ENCODE peak calls at places on chromosomes 16 and 17, in ten cellular contexts. V is CD4-positive, alpha-beta memory T cell; U is GM12878; M is effector memory CD4-positive, alpha-beta T cell; I is IMR-90; H is ascending aorta; Q is cardiac muscle cell; F is heart right ventricle; C is HCT116; A is small intestine. E is an unnamed sample.

GRCh38 chr17:66829386-66829864 is 5.5 kb upstream of the CACNG5 start:
- DNase-seq in A (peak; percentile 20), I (peak; percentile 73), F (peak; percentile 35), Q (peak; percentile 89), C (no peak), V (no peak), H (no peak), U (no peak), M (no peak), E (peak; percentile 16)

GRCh38 chr17:61551255-61551742 is 39.7 kb downstream of the NACA2 start:
- DNase-seq in U (no peak), H (no peak), I (peak; percentile 67), Q (peak; percentile 42), A (peak; percentile 27), M (no peak), F (no peak), C (peak; percentile 59), V (no peak), E (no peak)

GRCh38 chr16:4272114-4272954 is 489 bp downstream of the TFAP4 start:
- DNase-seq in M (no peak), H (peak; percentile 73), I (no peak), Q (peak; percentile 86), F (peak; percentile 66), U (no peak), V (no peak), A (peak; percentile 39), C (no peak), E (no peak)

GRCh38 chr16:89925596-89926079 is 2.5 kb downstream of the TUBB3 start:
- DNase-seq in I (no peak), M (no peak), V (no peak), Q (no peak), U (no peak), C (no peak), F (no peak), H (no peak), A (no peak), E (no peak)

GRCh38 chr17:61726977-61727376 is 136.0 kb upstream of the NACA2 start:
- DNase-seq in H (no peak), U (no peak), A (no peak), Q (no peak), V (no peak), F (no peak), C (no peak), I (no peak), M (no peak), E (no peak)

GRCh38 chr16:89300311-89300975 is 82.9 kb downstream of the ZNF778 start:
- DNase-seq in V (no peak), C (no peak), I (peak; percentile 65), U (no peak), A (peak; percentile 77), F (no peak), H (peak; percentile 83), M (no peak), Q (no peak), E (peak; percentile 27)

GRCh38 chr17:19361326-19361725 is 1.2 kb downstream of the B9D1 start:
- DNase-seq in U (no peak), I (no peak), A (no peak), V (no peak), M (no peak), C (no peak), Q (no peak), H (no peak), F (no peak), E (no peak)

GRCh38 chr17:48541574-48542113 is 3.3 kb downstream of the HOXB2 start:
- DNase-seq in M (peak; percentile 16), H (peak; percentile 85), V (no peak), F (peak; percentile 45), Q (peak; percentile 65), C (no peak), U (no peak), A (no peak), I (peak; percentile 69), E (no peak)

GRCh38 chr17:65064452-65065019 is 8.0 kb upstream of the GNA13 start:
- DNase-seq in A (no peak), M (no peak), C (no peak), F (no peak), I (peak; percentile 88), Q (no peak), V (no peak), U (no peak), H (no peak), E (peak; percentile 61)

GRCh38 chr17:72421128-72422092 is 300.6 kb downstream of the SOX9 start:
- DNase-seq in M (no peak), F (no peak), U (peak; percentile 94), C (peak; percentile 99), A (peak; percentile 96), Q (no peak), H (no peak), V (no peak), I (peak; percentile 98), E (peak; percentile 85)

GRCh38 chr17:8489841-8490240 is 54.2 kb downstream of the NDEL1 start:
- DNase-seq in I (peak; percentile 37), M (no peak), U (no peak), H (no peak), V (no peak), F (no peak), Q (no peak), C (no peak), A (no peak), E (no peak)

GRCh38 chr17:43547189-43547550 is 1.0 kb upstream of the ETV4 start:
- DNase-seq in F (no peak), H (no peak), A (no peak), I (no peak), U (no peak), M (no peak), Q (no peak), C (no peak), V (no peak), E (no peak)
- H3K4me3 ChIP-seq in F (no peak overlapping the region), H (no peak overlapping the region), A (no peak overlapping the region), I (no peak overlapping the region), U (no peak overlapping the region), M (peak overlapping the region; percentile 57), Q (no peak overlapping the region), C (no peak overlapping the region), V (no peak overlapping the region), E (no peak overlapping the region)

GRCh38 chr17:5092139-5093010 is 14.1 kb downstream of the ZFP3 start:
- DNase-seq in C (no peak), U (no peak), F (no peak), H (no peak), I (no peak), M (no peak), Q (no peak), V (no peak), A (no peak), E (no peak)
- H3K9me3 ChIP-seq in C (peaks cover 39% of the 10 kb centered on the region), U (peaks cover 70% of the 10 kb centered on the region), F (peaks cover 13% of the 10 kb centered on the region), H (peaks cover 99% of the 10 kb centered on the region), I (peaks cover 84% of the 10 kb centered on the region), M (peaks cover 77% of the 10 kb centered on the region), Q (peaks cover 3% of the 10 kb centered on the region), V (peaks cover 27% of the 10 kb centered on the region), A (peaks cover 8% of the 10 kb centered on the region), E (peaks cover 73% of the 10 kb centered on the region)

DNA sequence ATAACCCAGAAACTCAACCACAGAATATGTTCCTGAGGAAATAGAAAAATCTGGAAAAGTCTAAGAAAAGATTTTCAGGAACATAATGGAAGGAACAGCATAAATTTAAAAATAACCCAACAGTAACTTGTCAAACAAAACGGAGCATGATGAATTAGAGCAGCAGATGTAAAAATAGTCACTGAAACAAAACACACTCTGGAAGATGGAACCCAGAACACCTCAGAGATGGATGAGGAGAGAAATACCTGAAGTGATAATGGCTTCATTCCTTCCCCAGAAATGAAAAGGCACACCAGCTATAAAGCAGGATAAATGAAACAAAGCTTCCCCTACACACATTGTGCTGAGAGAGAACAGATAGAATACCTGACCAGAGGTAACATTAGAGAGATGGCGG is 6.3 kb downstream of the TK1 start:
- DNase-seq in H (no peak), A (no peak), I (no peak), V (no peak), M (no peak), U (no peak), F (no peak), Q (no peak), C (no peak), E (no peak)
- H3K27ac ChIP-seq in H (peak overlapping the region; percentile 96), A (peak overlapping the region; percentile 14), I (no peak overlapping the region), V (no peak overlapping the region), M (no peak overlapping the region), U (no peak overlapping the region), F (no peak overlapping the region), Q (peak overlapping the region; percentile 48), C (no peak overlapping the region), E (no peak overlapping the region)

GRCh38 chr17:74245145-74245817 is 28.8 kb upstream of the DNAI2 start:
- DNase-seq in U (no peak), I (no peak), H (no peak), C (no peak), Q (peak; percentile 33), F (no peak), V (no peak), A (no peak), M (no peak), E (no peak)
- H3K4me3 ChIP-seq in U (no peak overlapping the region), I (no peak overlapping the region), H (no peak overlapping the region), C (no peak overlapping the region), Q (no peak overlapping the region), F (no peak overlapping the region), V (no peak overlapping the region), A (no peak overlapping the region), M (no peak overlapping the region), E (no peak overlapping the region)

GRCh38 chr16:35506898-35507194 is 2047.4 kb downstream of the TP53TG3F start:
- DNase-seq in A (no peak), C (no peak), Q (no peak), F (no peak), M (no peak), U (no peak), H (no peak), I (no peak), V (no peak), E (no peak)
- H3K9me3 ChIP-seq in A (no peaks in the 10 kb centered on the region), C (no peaks in the 10 kb centered on the region), Q (no peaks in the 10 kb centered on the region), F (no peaks in the 10 kb centered on the region), M (no peaks in the 10 kb centered on the region), U (no peaks in the 10 kb centered on the region), H (no peaks in the 10 kb centered on the region), I (peaks cover 19% of the 10 kb centered on the region), V (no peaks in the 10 kb centered on the region), E (peaks cover 32% of the 10 kb centered on the region)

GRCh38 chr16:9528680-9529079 is 437.2 kb downstream of the HAPSTR1 start:
- DNase-seq in V (no peak), C (no peak), A (no peak), Q (no peak), F (no peak), U (no peak), I (no peak), M (no peak), H (no peak), E (no peak)
- H3K27ac ChIP-seq in V (no peak overlapping the region), C (no peak overlapping the region), A (no peak overlapping the region), Q (no peak overlapping the region), F (no peak overlapping the region), U (no peak overlapping the region), I (no peak overlapping the region), M (no peak overlapping the region), H (no peak overlapping the region), E (no peak overlapping the region)

DNA sequence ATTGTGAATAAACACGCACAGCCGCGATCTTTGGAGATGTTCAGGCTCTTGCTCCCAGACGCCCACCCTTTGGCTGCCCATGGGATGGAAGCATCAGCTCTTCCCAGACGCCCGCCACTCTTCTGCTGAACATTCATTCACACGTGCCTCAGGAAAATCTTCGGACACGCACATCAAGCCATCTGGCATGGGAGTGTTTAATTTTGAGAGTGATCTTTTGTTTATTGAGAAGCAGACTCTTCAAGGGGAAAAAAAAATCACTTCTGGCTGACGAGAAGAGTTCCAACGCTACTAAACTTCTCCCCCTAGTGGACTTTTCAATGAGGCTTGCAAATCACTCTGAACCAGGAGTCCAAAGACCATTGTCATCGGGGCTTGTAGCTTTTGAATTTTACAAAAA is 62.0 kb upstream of the NUDT7 start:
- DNase-seq in C (peak; percentile 22), M (no peak), F (no peak), Q (peak; percentile 56), A (no peak), I (peak; percentile 52), U (no peak), H (no peak), V (no peak), E (peak; percentile 11)
- H3K4me3 ChIP-seq in C (no peak overlapping the region), M (no peak overlapping the region), F (no peak overlapping the region), Q (no peak overlapping the region), A (no peak overlapping the region), I (no peak overlapping the region), U (no peak overlapping the region), H (no peak overlapping the region), V (no peak overlapping the region), E (no peak overlapping the region)

E was measured in AG04450.